ENCODE peak calls at places on chromosome 18, in six cellular contexts. V is A549, X is H1, W is HepG2, N is K562, Z is endothelial cell of umbilical vein. Q is an unnamed sample.

GRCh38 chr18:47100214-47100831 is 50.0 kb downstream of the HDHD2 start:
- DNase-seq in X (peak), W (peak), N (peak), V (peak), Z (peak), Q (peak)

GRCh38 chr18:22169011-22169888 is at the start of gene GATA6:
- DNase-seq in Z (peak), W (peak), N (peak), V (peak), X (peak), Q (peak)

GRCh38 chr18:36314754-36315153 is 17.2 kb downstream of the FHOD3 start:
- DNase-seq in Z (no peak), X (peak), V (peak), W (no peak), N (no peak), Q (no peak)

GRCh38 chr18:21179590-21180220 is 62.3 kb upstream of the GREB1L start:
- DNase-seq in X (peak), V (peak), N (peak), Z (peak), W (peak), Q (peak)

GRCh38 chr18:5630057-5630765 is 86.4 kb upstream of the EPB41L3 start:
- DNase-seq in W (no peak), X (peak), N (peak), Z (peak), V (peak), Q (peak)

GRCh38 chr18:74073957-74074356 is 73.7 kb downstream of the FBXO15 start:
- DNase-seq in N (no peak), X (no peak), V (no peak), W (no peak), Z (no peak), Q (no peak)

GRCh38 chr18:48887905-48888531 is 62.7 kb downstream of the SMAD7 start:
- DNase-seq in N (no peak), W (no peak), V (no peak), X (no peak), Z (peak), Q (no peak)

GRCh38 chr18:59697236-59697932 is at the start of gene CCBE1:
- DNase-seq in Z (peak), V (peak), N (peak), W (no peak), X (peak), Q (peak)

GRCh38 chr18:6672909-6673308 is 56.6 kb upstream of the ARHGAP28 start:
- DNase-seq in V (no peak), X (no peak), W (no peak), Z (no peak), N (no peak), Q (no peak)

GRCh38 chr18:47050468-47050867 is 15.0 kb upstream of the ELOA2 start:
- DNase-seq in N (no peak), V (peak), W (peak), Z (peak), X (no peak), Q (no peak)

GRCh38 chr18:61888622-61889021 is 4.2 kb downstream of the RNF152 start:
- DNase-seq in W (no peak), Z (peak), X (no peak), V (no peak), N (no peak), Q (no peak)

GRCh38 chr18:70337139-70337972 is 48.5 kb downstream of the SOCS6 start:
- DNase-seq in N (peak), Z (peak), X (no peak), W (peak), V (peak), Q (peak)

GRCh38 chr18:22001912-22002487 is 167.4 kb upstream of the GATA6 start:
- DNase-seq in V (no peak), W (peak), N (no peak), Z (no peak), X (no peak), Q (no peak)

GRCh38 chr18:75129717-75130477 is 79.0 kb downstream of the PTGR3 start:
- DNase-seq in Z (no peak), X (peak), N (no peak), W (no peak), V (no peak), Q (no peak)

GRCh38 chr18:38250981-38251380 is 685.4 kb upstream of the CELF4 start:
- DNase-seq in V (no peak), W (no peak), X (no peak), N (no peak), Z (no peak), Q (no peak)

GRCh38 chr18:58054041-58054733 is 10.2 kb downstream of the NEDD4L start:
- DNase-seq in V (peak), X (no peak), Z (no peak), N (peak), W (peak), Q (no peak)

GRCh38 chr18:61972389-61973264 is 79.8 kb upstream of the RNF152 start:
- DNase-seq in X (no peak), Z (no peak), W (no peak), V (no peak), N (no peak), Q (no peak)

GRCh38 chr18:55406374-55407045 is 181.5 kb downstream of the TCF4 start:
- DNase-seq in V (no peak), X (no peak), N (no peak), Z (no peak), W (no peak), Q (no peak)

GRCh38 chr18:4060427-4061281 is 394.5 kb downstream of the DLGAP1 start:
- DNase-seq in W (no peak), Z (no peak), V (no peak), N (no peak), X (no peak), Q (no peak)

GRCh38 chr18:24317370-24317769 is 80.3 kb downstream of the OSBPL1A start:
- DNase-seq in Z (no peak), W (no peak), X (no peak), N (no peak), V (no peak), Q (no peak)

GRCh38 chr18:44945847-44946490 is 265.3 kb downstream of the SETBP1 start:
- DNase-seq in V (no peak), X (no peak), Z (no peak), N (no peak), W (no peak), Q (no peak)

GRCh38 chr18:66872277-66872676 is 268.4 kb upstream of the CDH19 start:
- DNase-seq in Z (peak), W (no peak), N (no peak), V (peak), X (no peak), Q (no peak)

GRCh38 chr18:66728951-66729350 is 125.1 kb upstream of the CDH19 start:
- DNase-seq in N (no peak), W (no peak), X (no peak), V (no peak), Z (no peak), Q (no peak)

GRCh38 chr18:59675346-59675745 is 21.9 kb downstream of the CCBE1 start:
- DNase-seq in V (no peak), W (no peak), N (no peak), Z (no peak), X (no peak), Q (no peak)

GRCh38 chr18:9804517-9805104 is 81.2 kb upstream of the TXNDC2 start:
- DNase-seq in N (no peak), W (no peak), V (no peak), Z (no peak), X (no peak), Q (no peak)

GRCh38 chr18:40066368-40066767 is 1888.7 kb upstream of the PIK3C3 start:
- DNase-seq in Z (no peak), N (no peak), W (no peak), X (no peak), V (no peak), Q (no peak)

GRCh38 chr18:62834715-62835114 is 119.4 kb downstream of the PHLPP1 start:
- DNase-seq in Z (no peak), W (no peak), X (no peak), N (no peak), V (no peak), Q (no peak)

GRCh38 chr18:63111549-63112402 is 207.8 kb downstream of the BCL2 start:
- DNase-seq in X (no peak), W (no peak), N (no peak), Z (peak), V (no peak), Q (no peak)

GRCh38 chr18:48290162-48290926 is 118.8 kb downstream of the ZBTB7C start:
- DNase-seq in W (no peak), Z (no peak), V (no peak), N (no peak), X (peak), Q (no peak)

GRCh38 chr18:26656401-26656943 is 108.1 kb upstream of the KCTD1 start:
- DNase-seq in W (no peak), Z (peak), N (no peak), X (peak), V (no peak), Q (peak)

GRCh38 chr18:26655614-26656400 is 107.5 kb upstream of the KCTD1 start:
- DNase-seq in N (no peak), V (peak), W (no peak), X (peak), Z (peak), Q (peak)

GRCh38 chr18:26657618-26658581 is 109.5 kb upstream of the KCTD1 start:
- DNase-seq in X (no peak), V (no peak), Z (no peak), W (no peak), N (no peak), Q (no peak)

GRCh38 chr18:26655010-26655613 is 106.8 kb upstream of the KCTD1 start:
- DNase-seq in N (no peak), X (no peak), Z (peak), W (no peak), V (peak), Q (no peak)

DNA sequence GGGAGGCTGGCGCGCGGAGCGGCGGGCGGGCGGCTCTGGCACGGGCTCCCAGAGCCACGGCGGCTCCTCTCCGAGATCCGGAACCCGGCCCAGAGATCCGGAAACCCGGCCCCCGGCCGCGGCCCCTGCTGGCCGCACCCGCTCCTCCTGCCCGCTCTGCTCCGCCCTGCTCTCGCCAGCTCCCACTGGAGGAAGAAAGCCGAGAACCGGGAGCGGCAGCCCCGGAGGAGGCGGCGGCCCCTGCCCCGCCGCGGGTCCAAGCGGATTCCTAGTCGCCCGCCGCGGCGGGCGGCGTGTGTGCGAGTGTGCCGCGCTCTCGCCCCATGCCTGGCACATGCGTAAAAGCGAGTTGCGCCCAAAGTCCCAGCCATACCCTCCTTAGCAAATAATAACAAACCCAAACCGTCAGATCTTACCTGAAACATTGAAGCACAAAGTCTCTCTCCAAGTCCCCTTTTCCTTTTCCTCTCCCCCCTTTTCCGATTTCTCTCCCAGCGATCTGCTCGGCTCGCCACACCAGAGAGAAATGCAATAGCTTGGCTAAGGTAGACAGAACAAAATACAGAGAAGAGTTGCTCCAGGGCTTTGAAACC is 108.7 kb upstream of the KCTD1 start:
- DNase-seq in V (peak), W (peak), N (no peak), X (peak), Z (peak), Q (peak)
- TF ChIP-seq CTCF in V (no peak), W (peak), N (no peak), X (peak), Z (no peak), Q (no peak)

GRCh38 chr18:76565238-76566173 is 70.5 kb upstream of the ZNF516 start:
- DNase-seq in W (peak), V (peak), N (peak), X (peak), Z (peak), Q (peak)
- TF ChIP-seq JUN in W (no peak), V (no peak), N (no peak), X (no peak), Z (no peak), Q (no peak)

DNA sequence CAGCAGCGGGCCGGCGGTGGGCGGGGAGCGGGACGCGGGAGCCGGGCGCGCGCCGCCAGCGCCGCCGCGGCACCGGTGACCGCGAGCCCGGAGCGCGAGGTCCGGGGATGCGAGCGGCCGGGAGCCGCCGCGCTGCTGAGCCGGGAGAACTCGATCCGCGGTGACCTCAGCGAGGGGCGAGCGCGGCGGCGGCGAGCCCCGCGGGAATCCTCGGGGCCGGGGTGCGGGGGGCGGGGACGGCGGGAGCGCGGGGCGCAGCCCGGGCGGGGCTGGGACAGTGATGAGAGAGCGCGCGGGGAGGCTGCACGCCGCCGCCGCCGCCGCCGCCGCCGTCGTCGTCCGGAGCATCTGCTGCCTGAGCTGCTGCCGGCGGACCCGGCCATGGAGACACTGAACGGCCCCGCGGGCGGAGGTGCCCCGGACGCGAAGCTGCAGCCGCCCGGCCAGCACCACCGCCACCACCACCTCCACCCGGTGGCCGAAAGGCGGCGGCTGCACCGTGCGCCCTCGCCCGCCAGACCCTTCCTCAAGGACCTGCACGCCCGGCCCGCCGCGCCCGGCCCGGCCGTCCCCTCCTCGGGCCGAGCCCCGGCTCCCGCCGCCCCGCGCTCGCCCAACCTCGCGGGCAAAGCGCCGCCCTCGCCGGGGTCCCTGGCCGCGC is at the start of gene MTCL1:
- DNase-seq in Z (peak), V (peak), W (no peak), X (peak), N (no peak), Q (peak)
- TF ChIP-seq CTCF in Z (no peak), V (no peak), W (no peak), X (no peak), N (no peak), Q (no peak)

DNA sequence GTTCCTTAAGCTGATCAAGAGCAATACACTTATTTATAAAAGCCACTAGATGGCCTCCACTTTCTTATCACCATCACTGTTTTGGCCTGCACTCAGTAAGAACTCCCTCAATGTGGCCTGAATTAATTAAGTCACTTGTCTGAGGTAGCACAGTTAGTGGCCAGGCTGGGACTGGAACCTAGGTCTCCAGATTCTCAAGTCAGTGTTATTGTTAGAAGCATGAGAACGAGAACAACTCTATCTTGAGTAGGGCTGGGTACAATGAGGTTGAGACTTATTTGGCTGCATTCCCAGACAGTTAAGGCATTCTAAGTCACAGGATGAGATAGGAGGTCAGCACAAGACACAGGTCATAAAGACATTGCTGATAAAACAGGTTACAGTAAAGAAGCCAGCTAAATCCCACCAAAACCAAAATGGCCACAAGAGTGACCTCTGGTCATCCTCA is 115.8 kb downstream of the SS18 start:
- DNase-seq in X (no peak), W (no peak), V (peak), N (no peak), Z (no peak), Q (no peak)
- TF ChIP-seq JUN in X (no peak), W (no peak), V (no peak), N (no peak), Z (no peak), Q (no peak)